ENCODE peak calls at places on chromosome 12, in four cellular contexts. J, P, E and V are unnamed samples.

GRCh38 chr12:72191761-72192160 is 80.4 kb upstream of the TRHDE start:
- DNase-seq in J (no peak), P (no peak), E (no peak), V (no peak)

GRCh38 chr12:101127521-101128219 is 82.4 kb downstream of the SLC5A8 start:
- DNase-seq in J (no peak), P (peak), E (peak), V (peak)

GRCh38 chr12:15446798-15447197 is 124.5 kb downstream of the PTPRO start:
- DNase-seq in J (no peak), P (no peak), E (no peak), V (peak)

GRCh38 chr12:86194721-86195120 is 61.5 kb downstream of the MGAT4C start:
- DNase-seq in J (no peak), P (no peak), E (no peak), V (no peak)

GRCh38 chr12:114045333-114045732 is 79.2 kb upstream of the RBM19 start:
- DNase-seq in J (no peak), P (peak), E (peak), V (no peak)

GRCh38 chr12:78695749-78696148 is 168.8 kb upstream of the SYT1 start:
- DNase-seq in J (no peak), P (no peak), E (no peak), V (no peak)

GRCh38 chr12:79686171-79686570 is 4.6 kb downstream of the PAWR start:
- DNase-seq in J (no peak), P (no peak), E (no peak), V (no peak)

GRCh38 chr12:15592934-15593333 is 196.3 kb downstream of the EPS8 start:
- DNase-seq in J (no peak), P (no peak), E (no peak), V (no peak)

GRCh38 chr12:63149884-63150254 is 1.1 kb downstream of the AVPR1A start:
- DNase-seq in J (no peak), P (no peak), E (no peak), V (no peak)

GRCh38 chr12:72863671-72864070 is 591.5 kb downstream of the TRHDE start:
- DNase-seq in J (no peak), P (no peak), E (no peak), V (no peak)

GRCh38 chr12:103851127-103851526 is 10.1 kb upstream of the NT5DC3 start:
- DNase-seq in J (no peak), P (no peak), E (no peak), V (peak)

GRCh38 chr12:105204916-105205315 is 31.1 kb downstream of the APPL2 start:
- DNase-seq in J (no peak), P (peak), E (peak), V (peak)

GRCh38 chr12:57104292-57104910 is 6.8 kb downstream of the STAT6 start:
- DNase-seq in J (peak), P (no peak), E (no peak), V (no peak)

GRCh38 chr12:63815482-63815852 is 29.0 kb upstream of the SRGAP1 start:
- DNase-seq in J (no peak), P (no peak), E (no peak), V (no peak)

GRCh38 chr12:114209852-114210251 is 196.1 kb downstream of the TBX5 start:
- DNase-seq in J (no peak), P (no peak), E (no peak), V (no peak)

GRCh38 chr12:120742207-120742536 is 16.5 kb downstream of the ACADS start:
- DNase-seq in J (no peak), P (no peak), E (no peak), V (no peak)

GRCh38 chr12:93169536-93169935 is 208.2 kb upstream of the NUDT4 start:
- DNase-seq in J (no peak), P (no peak), E (no peak), V (no peak)

GRCh38 chr12:70733385-70733784 is 96.2 kb upstream of the PTPRB start:
- DNase-seq in J (no peak), P (peak), E (peak), V (peak)

GRCh38 chr12:48220701-48221100 is 17.6 kb upstream of the OR10AD1 start:
- DNase-seq in J (no peak), P (no peak), E (no peak), V (no peak)

GRCh38 chr12:76455582-76456345 is 103.8 kb downstream of the OSBPL8 start:
- DNase-seq in J (no peak), P (peak), E (peak), V (peak)

GRCh38 chr12:90043264-90043663 is 334.6 kb upstream of the ATP2B1 start:
- DNase-seq in J (no peak), P (no peak), E (no peak), V (no peak)

GRCh38 chr12:11753151-11753501 is 103.7 kb downstream of the ETV6 start:
- DNase-seq in J (no peak), P (no peak), E (no peak), V (no peak)

GRCh38 chr12:1575799-1576401 is 18.5 kb downstream of the FBXL14 start:
- DNase-seq in J (no peak), P (peak), E (no peak), V (no peak)

GRCh38 chr12:4538207-4539160 is at the start of gene RAD51AP1:
- DNase-seq in J (peak), P (peak), E (peak), V (peak)

GRCh38 chr12:117141097-117141898 is 42.1 kb upstream of the TESC start:
- DNase-seq in J (no peak), P (no peak), E (no peak), V (no peak)

DNA sequence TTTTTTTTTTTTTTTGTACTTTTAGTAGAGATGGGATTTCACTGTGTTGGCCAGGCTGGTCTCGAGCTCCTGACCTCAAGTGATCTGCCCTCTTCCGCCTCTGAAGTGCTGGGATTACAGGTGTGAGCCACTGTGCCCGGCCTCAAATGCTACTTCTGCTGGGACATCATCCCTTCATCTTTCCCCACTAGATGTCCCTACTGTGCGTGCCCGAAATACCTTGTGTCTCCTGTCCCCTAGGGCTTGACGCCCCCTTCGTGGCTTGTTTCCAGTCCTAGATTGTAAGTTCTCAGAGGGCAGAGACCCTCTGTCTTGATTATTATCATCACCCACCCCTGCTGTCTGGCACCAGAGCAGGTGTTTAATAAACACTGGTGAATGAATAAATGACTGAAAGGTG is 14.9 kb downstream of the CCDC63 start:
- DNase-seq in J (no peak), P (no peak), E (no peak), V (no peak)
- TF ChIP-seq CTCF in J (no peak), P (no peak), E (no peak), V (no peak)

GRCh38 chr12:3127832-3128231 is 50.7 kb downstream of the TSPAN9 start:
- DNase-seq in J (no peak), P (no peak), E (no peak), V (no peak)

GRCh38 chr12:3122841-3123678 is 45.9 kb downstream of the TSPAN9 start:
- DNase-seq in J (no peak), P (peak), E (peak), V (peak)

GRCh38 chr12:3124917-3125316 is 47.7 kb downstream of the TSPAN9 start:
- DNase-seq in J (no peak), P (no peak), E (no peak), V (no peak)

GRCh38 chr12:3123729-3124128 is 46.5 kb downstream of the TSPAN9 start:
- DNase-seq in J (no peak), P (peak), E (no peak), V (no peak)

GRCh38 chr12:3125674-3126073 is 48.5 kb downstream of the TSPAN9 start:
- DNase-seq in J (no peak), P (no peak), E (no peak), V (no peak)
- TF ChIP-seq CTCF in J (no peak), P (no peak), E (no peak), V (no peak)

GRCh38 chr12:67268896-67269631 is at the start of gene CAND1:
- DNase-seq in J (peak), P (peak), E (peak), V (peak)
- TF ChIP-seq CTCF in J (no peak), P (no peak), E (no peak), V (peak)

GRCh38 chr12:108373111-108373510 is 34.0 kb upstream of the CMKLR1 start:
- DNase-seq in J (no peak), P (no peak), E (no peak), V (no peak)
- TF ChIP-seq CTCF in J (no peak), P (peak), E (peak), V (peak)

GRCh38 chr12:54830199-54830598 is 24.1 kb upstream of the MUCL1 start:
- DNase-seq in J (no peak), P (no peak), E (no peak), V (no peak)

GRCh38 chr12:54821676-54822075 is 32.6 kb upstream of the MUCL1 start:
- DNase-seq in J (no peak), P (no peak), E (no peak), V (no peak)

GRCh38 chr12:54824402-54824801 is 29.9 kb upstream of the MUCL1 start:
- DNase-seq in J (no peak), P (no peak), E (no peak), V (no peak)
- TF ChIP-seq CTCF in J (no peak), P (peak), E (no peak), V (no peak)

GRCh38 chr12:122584177-122584576 is 57.1 kb downstream of the KNTC1 start:
- DNase-seq in J (no peak), P (no peak), E (no peak), V (no peak)
- TF ChIP-seq CTCF in J (no peak), P (no peak), E (no peak), V (no peak)

GRCh38 chr12:6963016-6963731 is 7.3 kb downstream of the PHB2 start:
- DNase-seq in J (peak), P (no peak), E (no peak), V (no peak)

GRCh38 chr12:6962285-6963015 is 8.0 kb downstream of the PHB2 start:
- DNase-seq in J (peak), P (no peak), E (no peak), V (no peak)

GRCh38 chr12:6960291-6961277 is 9.4 kb downstream of the PTPN6 start:
- DNase-seq in J (no peak), P (peak), E (no peak), V (no peak)

GRCh38 chr12:6961278-6961694 is 9.2 kb downstream of the PHB2 start:
- DNase-seq in J (peak), P (peak), E (no peak), V (no peak)

DNA sequence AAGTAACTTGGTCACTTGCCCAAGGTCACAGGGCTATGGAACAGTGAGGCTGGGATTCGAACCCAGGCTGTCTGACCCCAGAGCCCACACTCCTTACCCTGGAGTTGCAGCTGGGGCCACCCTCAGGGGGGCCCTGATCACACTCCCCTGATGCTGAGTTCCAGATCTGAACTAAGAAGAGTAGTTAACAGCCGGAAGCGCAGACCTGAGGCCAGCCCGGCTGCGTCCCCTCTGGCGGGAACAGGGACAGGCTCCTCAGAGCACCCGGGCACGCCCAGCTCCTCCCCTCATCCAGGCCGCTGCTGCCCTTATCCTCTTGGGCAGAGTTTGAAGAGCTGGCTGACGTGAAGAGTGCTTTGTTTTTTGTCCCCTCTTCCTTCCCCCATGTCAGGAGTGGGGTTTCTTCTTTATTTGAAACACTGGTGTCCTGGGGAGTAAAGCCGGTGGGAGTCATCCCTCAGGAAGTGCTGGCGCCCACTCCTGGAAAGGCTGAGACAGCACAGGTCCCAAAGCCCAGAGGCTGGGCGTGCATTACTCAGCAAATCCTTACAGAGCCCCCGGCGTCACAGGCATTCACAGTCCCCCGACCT is 8.7 kb downstream of the PHB2 start:
- DNase-seq in J (peak), P (peak), E (no peak), V (no peak)
- TF ChIP-seq CTCF in J (peak), P (peak), E (peak), V (peak)